ENCODE peak calls at places on chromosomes 1 and 21, in nine cellular contexts. Q is GM19239; Z is glutamatergic neuron; O is NCI-H1436; P is GM03348; C is anterior cingulate cortex; Y is aorta; R is stimulated activated CD8-positive, alpha-beta memory T cell treated with anti-CD3 and anti-CD28 coated beads, Interleukin-7, amount 100 ng/mL, for 1 hour; I is HEK293T. W is an unnamed sample.

GRCh38 chr1:36514501-36514900 is 31.8 kb upstream of the CSF3R start:
- DNase-seq in O (no peak), R (no peak), P (no peak), Y (no peak), I (no peak), Z (no peak), Q (no peak), C (no peak), W (no peak)

GRCh38 chr1:45926302-45926701 is 122.9 kb downstream of the MAST2 start:
- DNase-seq in R (no peak), P (no peak), Q (no peak), Z (no peak), Y (no peak), I (no peak), C (no peak), O (no peak), W (no peak)

GRCh38 chr1:171172471-171172870 is 12.6 kb upstream of the FMO2 start:
- DNase-seq in Q (no peak), P (no peak), R (no peak), Y (no peak), O (no peak), I (no peak), Z (no peak), C (no peak), W (no peak)

GRCh38 chr1:235799264-235799663 is 67.4 kb downstream of the LYST start:
- DNase-seq in Z (no peak), P (no peak), I (no peak), O (no peak), C (no peak), Y (no peak), R (no peak), Q (no peak), W (no peak)

GRCh38 chr1:89936694-89937093 is 58.2 kb upstream of the ZNF326 start:
- DNase-seq in Q (no peak), Z (no peak), P (no peak), O (no peak), I (no peak), C (no peak), R (no peak), Y (no peak), W (no peak)

GRCh38 chr1:43866201-43866600 is 67.4 kb upstream of the ARTN start:
- DNase-seq in R (no peak), Y (no peak), Q (no peak), I (no peak), O (no peak), P (no peak), C (no peak), Z (no peak), W (no peak)

GRCh38 chr1:170041423-170042207 is 32.9 kb downstream of the KIFAP3 start:
- DNase-seq in Y (no peak), O (no peak), C (no peak), Z (no peak), P (no peak), I (no peak), Q (no peak), R (no peak), W (no peak)

GRCh38 chr1:210170220-210170619 is 62.4 kb upstream of the SERTAD4 start:
- DNase-seq in I (no peak), Z (no peak), R (no peak), P (no peak), Q (no peak), Y (no peak), O (no peak), C (no peak), W (no peak)

GRCh38 chr1:36304521-36304920 is 1.6 kb upstream of the SH3D21 start:
- DNase-seq in P (no peak), O (no peak), R (no peak), Y (peak; percentile 75), I (no peak), C (no peak), Q (no peak), Z (no peak), W (no peak)

GRCh38 chr1:200139661-200140250 is 112.2 kb downstream of the NR5A2 start:
- DNase-seq in I (peak; percentile 75), R (no peak), C (no peak), Q (no peak), Z (no peak), Y (no peak), P (peak; percentile 79), O (peak; percentile 74), W (peak; percentile 63)

GRCh38 chr21:29287383-29287782 is 11.3 kb upstream of the BACH1 start:
- DNase-seq in R (no peak), C (no peak), Z (no peak), I (no peak), Y (no peak), Q (no peak), P (peak; percentile 22), O (no peak), W (no peak)

GRCh38 chr1:198462365-198463025 is 78.0 kb downstream of the ATP6V1G3 start:
- DNase-seq in P (peak; percentile 31), I (no peak), Y (no peak), C (no peak), O (no peak), R (no peak), Z (no peak), Q (no peak), W (no peak)

GRCh38 chr1:109933856-109934711 is 23.4 kb downstream of the CSF1 start:
- DNase-seq in P (peak; percentile 79), R (no peak), Z (no peak), Y (no peak), C (no peak), Q (no peak), I (no peak), O (no peak), W (no peak)

GRCh38 chr1:51833700-51834099 is 44.8 kb downstream of the NRDC start:
- DNase-seq in I (no peak), C (no peak), R (no peak), Y (no peak), P (no peak), Q (no peak), Z (no peak), O (no peak), W (no peak)

GRCh38 chr1:190416239-190416638 is 61.4 kb downstream of the BRINP3 start:
- DNase-seq in I (peak; percentile 16), Q (no peak), P (no peak), Y (no peak), Z (no peak), C (no peak), R (no peak), O (no peak), W (peak; percentile 29)

GRCh38 chr1:29121951-29122661 is 1.6 kb downstream of the TMEM200B start:
- DNase-seq in Z (peak; percentile 66), I (no peak), P (peak; percentile 63), Q (no peak), O (no peak), C (no peak), R (no peak), Y (peak; percentile 74), W (peak; percentile 69)

GRCh38 chr1:20903452-20903851 is 116.3 kb upstream of the HP1BP3 start:
- DNase-seq in C (no peak), R (no peak), O (no peak), I (no peak), Q (no peak), P (no peak), Z (no peak), Y (no peak), W (no peak)

GRCh38 chr1:15224259-15224869 is 22.7 kb upstream of the FHAD1 start:
- DNase-seq in O (no peak), Q (no peak), P (no peak), Y (no peak), Z (no peak), C (no peak), R (no peak), I (no peak), W (no peak)

GRCh38 chr1:7692038-7692437 is 79.1 kb upstream of the VAMP3 start:
- DNase-seq in C (no peak), I (no peak), Z (no peak), Y (no peak), Q (no peak), R (no peak), O (no peak), P (no peak), W (no peak)

GRCh38 chr1:200453544-200453905 is 43.7 kb upstream of the ZNF281 start:
- DNase-seq in R (no peak), Q (no peak), O (no peak), Y (no peak), Z (no peak), I (no peak), C (no peak), P (no peak), W (no peak)

GRCh38 chr21:38933731-38934130 is 128.0 kb downstream of the ETS2 start:
- DNase-seq in Z (no peak), Y (no peak), C (no peak), Q (no peak), I (no peak), R (no peak), O (no peak), P (no peak), W (no peak)

GRCh38 chr1:199743227-199743626 is 284.3 kb upstream of the NR5A2 start:
- DNase-seq in Z (no peak), Q (no peak), O (no peak), P (peak; percentile 7), C (no peak), R (no peak), I (no peak), Y (no peak), W (no peak)

GRCh38 chr1:232438476-232438875 is 191.5 kb downstream of the SIPA1L2 start:
- DNase-seq in O (no peak), Y (no peak), Z (no peak), P (no peak), R (no peak), Q (no peak), I (no peak), C (no peak), W (no peak)

GRCh38 chr1:1286313-1287261 is 6.4 kb downstream of the SCNN1D start:
- DNase-seq in C (no peak), P (no peak), R (no peak), Y (no peak), Q (no peak), I (no peak), O (no peak), Z (peak; percentile 22), W (no peak)

GRCh38 chr1:204983121-204983520 is 59.9 kb upstream of the CNTN2 start:
- DNase-seq in R (no peak), O (no peak), Q (no peak), Z (no peak), P (no peak), I (no peak), Y (no peak), C (no peak), W (no peak)

GRCh38 chr1:76835203-76835602 is 32.1 kb upstream of the ST6GALNAC5 start:
- DNase-seq in C (no peak), R (no peak), Z (no peak), Y (no peak), Q (no peak), O (no peak), I (no peak), P (peak; percentile 9), W (no peak)

GRCh38 chr1:17119076-17119743 is at the start of gene PADI2:
- DNase-seq in O (peak; percentile 75), I (peak; percentile 90), Y (peak; percentile 84), Q (peak; percentile 62), C (peak; percentile 46), R (no peak), P (peak; percentile 91), Z (peak; percentile 83), W (peak; percentile 62)

GRCh38 chr1:7940745-7941436 is at the start of gene TNFRSF9:
- DNase-seq in R (peak; percentile 53), Z (peak; percentile 44), O (no peak), C (no peak), Q (no peak), I (peak; percentile 22), P (no peak), Y (peak; percentile 53), W (no peak)

GRCh38 chr1:216005916-216006315 is 417.3 kb downstream of the USH2A start:
- DNase-seq in I (no peak), Q (no peak), C (no peak), O (no peak), R (no peak), P (peak; percentile 16), Y (no peak), Z (no peak), W (no peak)

GRCh38 chr1:171610385-171610784 is 11.7 kb upstream of the MYOCOS start:
- DNase-seq in Q (no peak), P (peak; percentile 19), R (no peak), O (peak; percentile 11), I (no peak), C (no peak), Z (no peak), Y (no peak), W (no peak)

GRCh38 chr1:206738370-206739366 is 31.9 kb upstream of the IL19 start:
- DNase-seq in P (peak; percentile 39), Z (no peak), O (no peak), Y (no peak), R (no peak), I (peak; percentile 49), C (no peak), Q (no peak), W (no peak)